ENCODE peak calls at places on chromosome 19, in eight cellular contexts. One of them, this sample, is unnamed.

GRCh38 chr19:6465663-6466062 is 1.6 kb downstream of the CRB3 start:
- DNase-seq in GM23338: no peak
- DNase-seq in pancreas: no peak
- DNase-seq in breast epithelium: no peak
- DNase-seq in heart left ventricle: no peak
- DNase-seq in mucosa of descending colon: no peak
- DNase-seq in fibroblast of mammary gland: no peak
- DNase-seq in right lobe of liver: no peak
- DNase-seq in this sample: no peak

GRCh38 chr19:30092721-30093569 is 150.9 kb downstream of the URI1 start:
- DNase-seq in fibroblast of mammary gland: no peak
- DNase-seq in heart left ventricle: no peak
- DNase-seq in pancreas: no peak
- DNase-seq in breast epithelium: no peak
- DNase-seq in right lobe of liver: no peak
- DNase-seq in GM23338: no peak
- DNase-seq in mucosa of descending colon: peak
- DNase-seq in this sample: no peak

GRCh38 chr19:2095338-2095938 is 688 bp downstream of the MOB3A start:
- DNase-seq in GM23338: no peak
- DNase-seq in right lobe of liver: peak
- DNase-seq in breast epithelium: no peak
- DNase-seq in heart left ventricle: no peak
- DNase-seq in fibroblast of mammary gland: no peak
- DNase-seq in mucosa of descending colon: peak
- DNase-seq in pancreas: peak
- DNase-seq in this sample: no peak

GRCh38 chr19:11480081-11480926 is 542 bp downstream of the ELAVL3 start:
- DNase-seq in right lobe of liver: no peak
- DNase-seq in fibroblast of mammary gland: no peak
- DNase-seq in GM23338: peak
- DNase-seq in pancreas: peak
- DNase-seq in heart left ventricle: no peak
- DNase-seq in breast epithelium: no peak
- DNase-seq in mucosa of descending colon: no peak
- DNase-seq in this sample: no peak

GRCh38 chr19:18086590-18087138 is at the start of gene IL12RB1:
- DNase-seq in heart left ventricle: no peak
- DNase-seq in pancreas: no peak
- DNase-seq in right lobe of liver: no peak
- DNase-seq in breast epithelium: no peak
- DNase-seq in mucosa of descending colon: peak
- DNase-seq in GM23338: no peak
- DNase-seq in fibroblast of mammary gland: no peak
- DNase-seq in this sample: peak

GRCh38 chr19:12365372-12366162 is at the start of gene ZNF442:
- DNase-seq in fibroblast of mammary gland: peak
- DNase-seq in mucosa of descending colon: peak
- DNase-seq in pancreas: peak
- DNase-seq in heart left ventricle: peak
- DNase-seq in right lobe of liver: peak
- DNase-seq in breast epithelium: peak
- DNase-seq in GM23338: peak
- DNase-seq in this sample: peak

GRCh38 chr19:38209671-38210457 is 14.2 kb downstream of the DPF1 start:
- DNase-seq in heart left ventricle: peak
- DNase-seq in breast epithelium: no peak
- DNase-seq in fibroblast of mammary gland: peak
- DNase-seq in right lobe of liver: no peak
- DNase-seq in pancreas: no peak
- DNase-seq in mucosa of descending colon: peak
- DNase-seq in GM23338: peak
- DNase-seq in this sample: peak

GRCh38 chr19:33134571-33135041 is 2.7 kb downstream of the WDR88 start:
- DNase-seq in fibroblast of mammary gland: no peak
- DNase-seq in mucosa of descending colon: no peak
- DNase-seq in right lobe of liver: no peak
- DNase-seq in breast epithelium: no peak
- DNase-seq in GM23338: peak
- DNase-seq in heart left ventricle: no peak
- DNase-seq in pancreas: no peak
- DNase-seq in this sample: no peak

GRCh38 chr19:47231215-47232054 is 436 bp upstream of the BBC3 start:
- DNase-seq in breast epithelium: peak
- DNase-seq in right lobe of liver: peak
- DNase-seq in mucosa of descending colon: peak
- DNase-seq in GM23338: peak
- DNase-seq in heart left ventricle: peak
- DNase-seq in pancreas: peak
- DNase-seq in fibroblast of mammary gland: peak
- DNase-seq in this sample: peak

GRCh38 chr19:17703823-17704463 is 15.3 kb upstream of the MAP1S start:
- DNase-seq in right lobe of liver: peak
- DNase-seq in fibroblast of mammary gland: peak
- DNase-seq in heart left ventricle: peak
- DNase-seq in pancreas: no peak
- DNase-seq in breast epithelium: no peak
- DNase-seq in mucosa of descending colon: peak
- DNase-seq in GM23338: peak
- DNase-seq in this sample: peak

GRCh38 chr19:35501684-35502083 is 11.4 kb upstream of the KRTDAP start:
- DNase-seq in mucosa of descending colon: no peak
- DNase-seq in fibroblast of mammary gland: peak
- DNase-seq in right lobe of liver: no peak
- DNase-seq in GM23338: no peak
- DNase-seq in heart left ventricle: no peak
- DNase-seq in pancreas: no peak
- DNase-seq in breast epithelium: no peak
- DNase-seq in this sample: no peak

DNA sequence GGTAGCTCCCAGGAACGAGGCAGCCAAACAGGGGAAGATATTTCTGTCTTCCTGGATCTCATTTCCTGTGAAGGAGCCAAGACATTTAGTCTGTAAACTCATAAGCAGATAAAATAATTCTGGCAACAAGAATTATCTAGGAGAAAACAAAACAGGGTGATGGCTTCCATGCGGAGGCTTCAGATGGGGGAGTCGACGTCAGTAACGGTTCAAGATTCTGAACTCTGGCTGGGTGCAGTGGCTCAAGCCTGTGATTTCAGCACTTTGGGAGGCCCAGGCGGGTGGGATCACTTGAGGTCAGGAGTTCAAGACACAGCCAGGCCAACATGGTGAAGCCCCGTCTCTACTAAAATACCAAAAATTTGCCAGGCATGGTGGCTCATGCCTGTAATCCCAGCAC is 1.3 kb downstream of the GNA15 start:
- DNase-seq in right lobe of liver: no peak
- DNase-seq in breast epithelium: no peak
- DNase-seq in pancreas: no peak
- DNase-seq in heart left ventricle: no peak
- DNase-seq in mucosa of descending colon: no peak
- DNase-seq in GM23338: no peak
- DNase-seq in fibroblast of mammary gland: no peak
- DNase-seq in this sample: peak
- H3K4me3 ChIP-seq in right lobe of liver: no peak
- H3K4me3 ChIP-seq in breast epithelium: peak
- H3K4me3 ChIP-seq in pancreas: peak
- H3K4me3 ChIP-seq in heart left ventricle: no peak
- H3K4me3 ChIP-seq in mucosa of descending colon: no peak
- H3K4me3 ChIP-seq in GM23338: no peak
- H3K4me3 ChIP-seq in fibroblast of mammary gland: no peak
- H3K4me3 ChIP-seq in this sample: no peak

GRCh38 chr19:56245062-56245740 is 27.3 kb upstream of the EDDM13 start:
- DNase-seq in right lobe of liver: no peak
- DNase-seq in heart left ventricle: no peak
- DNase-seq in breast epithelium: no peak
- DNase-seq in pancreas: no peak
- DNase-seq in GM23338: no peak
- DNase-seq in fibroblast of mammary gland: peak
- DNase-seq in mucosa of descending colon: no peak
- DNase-seq in this sample: no peak
- H3K4me3 ChIP-seq in right lobe of liver: no peak
- H3K4me3 ChIP-seq in heart left ventricle: no peak
- H3K4me3 ChIP-seq in breast epithelium: no peak
- H3K4me3 ChIP-seq in pancreas: no peak
- H3K4me3 ChIP-seq in GM23338: no peak
- H3K4me3 ChIP-seq in fibroblast of mammary gland: no peak
- H3K4me3 ChIP-seq in mucosa of descending colon: no peak
- H3K4me3 ChIP-seq in this sample: no peak

DNA sequence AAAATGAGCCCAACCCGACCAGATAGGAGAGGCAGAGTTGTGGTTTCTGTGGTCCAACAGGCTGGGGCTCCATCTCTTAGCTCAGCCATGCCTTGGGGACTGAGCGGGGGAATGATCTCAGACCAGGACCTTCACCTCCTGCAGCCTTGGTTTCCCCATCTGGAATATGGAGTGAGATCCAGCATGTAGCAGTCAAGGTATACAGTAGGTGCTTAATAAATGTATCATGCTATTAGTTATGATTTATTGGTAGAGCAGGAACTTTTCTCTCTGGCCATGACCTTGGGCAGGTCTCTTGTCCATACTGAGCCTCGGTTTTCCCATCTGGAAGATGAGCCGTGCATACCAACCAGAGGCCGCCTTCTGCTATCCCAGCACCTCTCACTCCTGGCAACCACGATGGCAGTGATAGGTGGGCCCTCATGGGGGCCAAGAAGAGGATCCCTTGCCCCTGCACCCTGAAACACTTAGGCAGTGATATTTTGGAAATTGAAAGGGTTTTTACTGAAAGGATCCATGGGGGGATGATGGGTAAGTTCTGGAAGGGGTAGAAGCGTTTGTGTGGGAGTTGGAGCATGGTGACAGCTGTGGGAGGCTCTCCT is 9.1 kb downstream of the TM6SF2 start:
- DNase-seq in mucosa of descending colon: no peak
- DNase-seq in heart left ventricle: no peak
- DNase-seq in fibroblast of mammary gland: no peak
- DNase-seq in right lobe of liver: no peak
- DNase-seq in pancreas: no peak
- DNase-seq in breast epithelium: no peak
- DNase-seq in GM23338: no peak
- DNase-seq in this sample: no peak
- H3K4me3 ChIP-seq in mucosa of descending colon: no peak
- H3K4me3 ChIP-seq in heart left ventricle: no peak
- H3K4me3 ChIP-seq in fibroblast of mammary gland: no peak
- H3K4me3 ChIP-seq in right lobe of liver: no peak
- H3K4me3 ChIP-seq in pancreas: no peak
- H3K4me3 ChIP-seq in breast epithelium: no peak
- H3K4me3 ChIP-seq in GM23338: no peak
- H3K4me3 ChIP-seq in this sample: no peak

DNA sequence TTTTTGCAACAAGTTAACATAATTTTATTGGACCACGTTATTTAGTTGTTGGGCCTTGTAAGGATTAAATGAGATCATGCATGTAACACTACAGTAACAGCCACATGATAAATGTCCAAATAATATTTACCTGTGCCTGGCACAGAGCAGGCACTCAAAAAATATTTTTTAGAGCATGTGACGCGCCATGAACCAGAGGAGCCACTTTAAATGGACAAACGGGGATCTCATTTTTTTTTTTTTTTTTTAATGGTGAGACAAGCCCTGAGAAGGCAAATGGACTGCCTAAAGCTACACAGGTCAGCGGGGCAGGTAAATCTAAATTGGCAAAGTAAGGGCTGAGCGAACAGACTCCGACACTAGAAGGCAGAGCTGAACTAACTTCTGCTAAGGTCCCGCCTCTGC is 840 bp upstream of the RPS19 start:
- DNase-seq in breast epithelium: no peak
- DNase-seq in pancreas: no peak
- DNase-seq in right lobe of liver: no peak
- DNase-seq in GM23338: no peak
- DNase-seq in fibroblast of mammary gland: no peak
- DNase-seq in heart left ventricle: no peak
- DNase-seq in mucosa of descending colon: no peak
- DNase-seq in this sample: no peak
- H3K4me3 ChIP-seq in breast epithelium: peak
- H3K4me3 ChIP-seq in pancreas: peak
- H3K4me3 ChIP-seq in right lobe of liver: peak
- H3K4me3 ChIP-seq in GM23338: peak
- H3K4me3 ChIP-seq in fibroblast of mammary gland: peak
- H3K4me3 ChIP-seq in heart left ventricle: no peak
- H3K4me3 ChIP-seq in mucosa of descending colon: peak
- H3K4me3 ChIP-seq in this sample: peak

GRCh38 chr19:45960595-45961235 is 12.9 kb downstream of the NOVA2 start:
- DNase-seq in right lobe of liver: no peak
- DNase-seq in fibroblast of mammary gland: no peak
- DNase-seq in mucosa of descending colon: no peak
- DNase-seq in GM23338: peak
- DNase-seq in pancreas: no peak
- DNase-seq in breast epithelium: no peak
- DNase-seq in heart left ventricle: no peak
- DNase-seq in this sample: no peak
- H3K4me3 ChIP-seq in right lobe of liver: no peak
- H3K4me3 ChIP-seq in fibroblast of mammary gland: no peak
- H3K4me3 ChIP-seq in mucosa of descending colon: no peak
- H3K4me3 ChIP-seq in GM23338: peak
- H3K4me3 ChIP-seq in pancreas: no peak
- H3K4me3 ChIP-seq in breast epithelium: no peak
- H3K4me3 ChIP-seq in heart left ventricle: no peak
- H3K4me3 ChIP-seq in this sample: no peak